ENCODE peak calls at places on chromosomes 11 and 22, in six cellular contexts. K is fibroblast of the aortic adventitia, V is Peyer's patch, E is WERI-Rb-1, D is NT2/D1, R is amygdala. O is an unnamed sample.

GRCh38 chr22:46033256-46034200 is 56.6 kb upstream of the WNT7B start:
- DNase-seq in K (peak; percentile 59), V (no peak), E (no peak), D (no peak), R (no peak), O (no peak)

GRCh38 chr22:19767427-19768380 is 7.1 kb downstream of the TBX1 start:
- DNase-seq in K (no peak), V (no peak), E (no peak), D (no peak), R (no peak), O (no peak)

GRCh38 chr22:46031561-46031960 is 54.6 kb upstream of the WNT7B start:
- DNase-seq in K (no peak), V (peak; percentile 34), E (no peak), D (peak; percentile 40), R (no peak), O (no peak)

GRCh38 chr11:8015753-8016239 is 28.7 kb downstream of the EIF3F start:
- DNase-seq in K (peak; percentile 65), V (no peak), E (no peak), D (no peak), R (no peak), O (peak; percentile 72)

GRCh38 chr11:128893578-128894295 is 2.6 kb downstream of the KCNJ5 start:
- DNase-seq in K (no peak), V (no peak), E (no peak), D (no peak), R (no peak), O (no peak)

GRCh38 chr11:67503119-67504022 is 1.8 kb downstream of the PITPNM1 start:
- DNase-seq in K (no peak), V (no peak), E (peak; percentile 81), D (no peak), R (no peak), O (no peak)

GRCh38 chr11:6303657-6304056 is 16.6 kb downstream of the CAVIN3 start:
- DNase-seq in K (no peak), V (no peak), E (peak; percentile 28), D (peak; percentile 83), R (no peak), O (no peak)

GRCh38 chr22:33919591-33920501 is at the start of gene LARGE1:
- DNase-seq in K (peak; percentile 17), V (peak; percentile 74), E (peak; percentile 24), D (no peak), R (no peak), O (no peak)

GRCh38 chr11:59600234-59600633 is 15.3 kb downstream of the OSBP start:
- DNase-seq in K (no peak), V (no peak), E (no peak), D (no peak), R (no peak), O (no peak)

GRCh38 chr11:61482513-61482912 is 26.0 kb upstream of the LRRC10B start:
- DNase-seq in K (no peak), V (no peak), E (peak; percentile 75), D (peak; percentile 57), R (no peak), O (no peak)

GRCh38 chr22:48378673-48379072 is 1449.0 kb downstream of the BRD1 start:
- DNase-seq in K (no peak), V (no peak), E (no peak), D (no peak), R (no peak), O (no peak)

GRCh38 chr11:13940611-13941256 is 21.8 kb upstream of the SPON1 start:
- DNase-seq in K (no peak), V (no peak), E (no peak), D (no peak), R (no peak), O (no peak)

GRCh38 chr11:58573451-58574104 is 2.1 kb downstream of the LPXN start:
- DNase-seq in K (peak; percentile 89), V (no peak), E (no peak), D (no peak), R (no peak), O (peak; percentile 83)

GRCh38 chr22:38327805-38328204 is 10.6 kb upstream of the CSNK1E start:
- DNase-seq in K (peak; percentile 25), V (no peak), E (no peak), D (no peak), R (no peak), O (peak; percentile 66)

GRCh38 chr11:62461740-62462522 is 43.1 kb downstream of the SCGB1A1 start:
- DNase-seq in K (peak; percentile 83), V (no peak), E (no peak), D (no peak), R (no peak), O (peak; percentile 73)

GRCh38 chr11:134471341-134472187 is 59.5 kb upstream of the B3GAT1 start:
- DNase-seq in K (no peak), V (peak; percentile 27), E (peak; percentile 76), D (no peak), R (no peak), O (no peak)

GRCh38 chr22:31148953-31149627 is 8.8 kb upstream of the PLA2G3 start:
- DNase-seq in K (peak; percentile 86), V (peak; percentile 78), E (peak; percentile 87), D (peak; percentile 59), R (no peak), O (peak; percentile 49)

GRCh38 chr11:94806436-94806835 is 38.3 kb downstream of the AMOTL1 start:
- DNase-seq in K (no peak), V (no peak), E (no peak), D (no peak), R (no peak), O (no peak)

GRCh38 chr22:41828516-41828915 is 4.4 kb upstream of the SREBF2 start:
- DNase-seq in K (no peak), V (no peak), E (no peak), D (no peak), R (no peak), O (no peak)

GRCh38 chr22:19760652-19761002 is at the start of gene TBX1:
- DNase-seq in K (no peak), V (no peak), E (no peak), D (no peak), R (no peak), O (no peak)

GRCh38 chr22:24146190-24146616 is 35.1 kb upstream of the SUSD2 start:
- DNase-seq in K (peak; percentile 80), V (peak; percentile 79), E (peak; percentile 83), D (peak; percentile 18), R (no peak), O (peak; percentile 59)

GRCh38 chr11:34313099-34313517 is 44.7 kb downstream of the ABTB2 start:
- DNase-seq in K (no peak), V (no peak), E (no peak), D (no peak), R (no peak), O (no peak)

GRCh38 chr11:100830295-100830694 is 143.2 kb downstream of the ARHGAP42 start:
- DNase-seq in K (no peak), V (no peak), E (no peak), D (no peak), R (no peak), O (peak; percentile 46)

GRCh38 chr11:131544591-131544990 is 174.2 kb downstream of the NTM start:
- DNase-seq in K (no peak), V (no peak), E (no peak), D (peak; percentile 18), R (no peak), O (no peak)

GRCh38 chr11:64415996-64416728 is 57.2 kb downstream of the RPS6KA4 start:
- DNase-seq in K (no peak), V (no peak), E (no peak), D (no peak), R (no peak), O (no peak)

GRCh38 chr11:128471138-128471661 is 116.2 kb downstream of the ETS1 start:
- DNase-seq in K (no peak), V (no peak), E (no peak), D (no peak), R (no peak), O (no peak)

GRCh38 chr11:76880956-76881355 is 20.2 kb downstream of the ACER3 start:
- DNase-seq in K (no peak), V (no peak), E (no peak), D (no peak), R (no peak), O (no peak)